ENCODE peak calls at places on chromosomes 11 and 22, in eight cellular contexts. One of them, this sample, is unnamed.

GRCh38 chr22:27493797-27494196 is 307.8 kb downstream of the MN1 start:
- DNase-seq in RWPE2: no peak
- DNase-seq in hepatocyte: no peak
- DNase-seq in choroid plexus epithelial cell: no peak
- DNase-seq in effector memory CD4-positive, alpha-beta T cell: no peak
- DNase-seq in adipocyte: no peak
- DNase-seq in CD4-positive, alpha-beta memory T cell: no peak
- DNase-seq in psoas muscle: no peak
- DNase-seq in this sample: no peak

GRCh38 chr11:95296621-95297025 is 65.6 kb upstream of the SESN3 start:
- DNase-seq in CD4-positive, alpha-beta memory T cell: no peak
- DNase-seq in psoas muscle: no peak
- DNase-seq in choroid plexus epithelial cell: no peak
- DNase-seq in effector memory CD4-positive, alpha-beta T cell: no peak
- DNase-seq in hepatocyte: no peak
- DNase-seq in adipocyte: no peak
- DNase-seq in RWPE2: no peak
- DNase-seq in this sample: no peak

GRCh38 chr11:18743900-18744514 is 18.0 kb upstream of the IGSF22 start:
- DNase-seq in adipocyte: no peak
- DNase-seq in choroid plexus epithelial cell: no peak
- DNase-seq in hepatocyte: no peak
- DNase-seq in effector memory CD4-positive, alpha-beta T cell: no peak
- DNase-seq in RWPE2: no peak
- DNase-seq in psoas muscle: no peak
- DNase-seq in CD4-positive, alpha-beta memory T cell: no peak
- DNase-seq in this sample: no peak

GRCh38 chr11:47532597-47533213 is 20.2 kb downstream of the CELF1 start:
- DNase-seq in effector memory CD4-positive, alpha-beta T cell: no peak
- DNase-seq in choroid plexus epithelial cell: peak; percentile 47
- DNase-seq in hepatocyte: no peak
- DNase-seq in psoas muscle: no peak
- DNase-seq in CD4-positive, alpha-beta memory T cell: no peak
- DNase-seq in adipocyte: peak; percentile 38
- DNase-seq in RWPE2: no peak
- DNase-seq in this sample: no peak

GRCh38 chr11:57279131-57279530 is 42.1 kb upstream of the APLNR start:
- DNase-seq in hepatocyte: no peak
- DNase-seq in CD4-positive, alpha-beta memory T cell: no peak
- DNase-seq in RWPE2: no peak
- DNase-seq in effector memory CD4-positive, alpha-beta T cell: no peak
- DNase-seq in psoas muscle: no peak
- DNase-seq in adipocyte: peak; percentile 89
- DNase-seq in choroid plexus epithelial cell: peak; percentile 73
- DNase-seq in this sample: no peak

GRCh38 chr11:126599498-126599897 is 244.0 kb downstream of the ST3GAL4 start:
- DNase-seq in CD4-positive, alpha-beta memory T cell: no peak
- DNase-seq in adipocyte: no peak
- DNase-seq in RWPE2: no peak
- DNase-seq in hepatocyte: no peak
- DNase-seq in psoas muscle: no peak
- DNase-seq in choroid plexus epithelial cell: no peak
- DNase-seq in effector memory CD4-positive, alpha-beta T cell: no peak
- DNase-seq in this sample: no peak

GRCh38 chr11:116792869-116793475 is 1.3 kb upstream of the APOA5 start:
- DNase-seq in psoas muscle: no peak
- DNase-seq in adipocyte: peak; percentile 30
- DNase-seq in RWPE2: no peak
- DNase-seq in CD4-positive, alpha-beta memory T cell: no peak
- DNase-seq in choroid plexus epithelial cell: peak; percentile 20
- DNase-seq in hepatocyte: no peak
- DNase-seq in effector memory CD4-positive, alpha-beta T cell: no peak
- DNase-seq in this sample: no peak

GRCh38 chr22:18085188-18085587 is 7.4 kb downstream of the PEX26 start:
- DNase-seq in hepatocyte: peak; percentile 74
- DNase-seq in psoas muscle: no peak
- DNase-seq in choroid plexus epithelial cell: peak; percentile 34
- DNase-seq in CD4-positive, alpha-beta memory T cell: no peak
- DNase-seq in RWPE2: no peak
- DNase-seq in effector memory CD4-positive, alpha-beta T cell: no peak
- DNase-seq in adipocyte: no peak
- DNase-seq in this sample: no peak

GRCh38 chr11:85930879-85931366 is 75.7 kb downstream of the CCDC83 start:
- DNase-seq in psoas muscle: no peak
- DNase-seq in adipocyte: no peak
- DNase-seq in hepatocyte: peak; percentile 41
- DNase-seq in effector memory CD4-positive, alpha-beta T cell: no peak
- DNase-seq in CD4-positive, alpha-beta memory T cell: no peak
- DNase-seq in choroid plexus epithelial cell: no peak
- DNase-seq in RWPE2: no peak
- DNase-seq in this sample: no peak

GRCh38 chr11:25981998-25982397 is 349.9 kb upstream of the ANO3 start:
- DNase-seq in adipocyte: peak; percentile 88
- DNase-seq in psoas muscle: no peak
- DNase-seq in hepatocyte: peak; percentile 66
- DNase-seq in RWPE2: no peak
- DNase-seq in effector memory CD4-positive, alpha-beta T cell: no peak
- DNase-seq in choroid plexus epithelial cell: peak; percentile 89
- DNase-seq in CD4-positive, alpha-beta memory T cell: no peak
- DNase-seq in this sample: no peak

GRCh38 chr22:34688825-34689224 is 377.1 kb upstream of the ISX start:
- DNase-seq in choroid plexus epithelial cell: no peak
- DNase-seq in RWPE2: no peak
- DNase-seq in effector memory CD4-positive, alpha-beta T cell: no peak
- DNase-seq in adipocyte: no peak
- DNase-seq in hepatocyte: no peak
- DNase-seq in psoas muscle: no peak
- DNase-seq in CD4-positive, alpha-beta memory T cell: no peak
- DNase-seq in this sample: no peak

GRCh38 chr11:69401715-69402114 is 79.7 kb upstream of the LINC01488 start:
- DNase-seq in effector memory CD4-positive, alpha-beta T cell: no peak
- DNase-seq in RWPE2: no peak
- DNase-seq in hepatocyte: no peak
- DNase-seq in choroid plexus epithelial cell: no peak
- DNase-seq in psoas muscle: no peak
- DNase-seq in adipocyte: no peak
- DNase-seq in CD4-positive, alpha-beta memory T cell: no peak
- DNase-seq in this sample: no peak

GRCh38 chr11:12537778-12538401 is 136.3 kb upstream of the TEAD1 start:
- DNase-seq in RWPE2: no peak
- DNase-seq in psoas muscle: peak; percentile 63
- DNase-seq in choroid plexus epithelial cell: peak; percentile 39
- DNase-seq in adipocyte: no peak
- DNase-seq in effector memory CD4-positive, alpha-beta T cell: no peak
- DNase-seq in hepatocyte: no peak
- DNase-seq in CD4-positive, alpha-beta memory T cell: no peak
- DNase-seq in this sample: no peak

GRCh38 chr11:105827906-105828305 is 194.1 kb downstream of the MSANTD4 start:
- DNase-seq in CD4-positive, alpha-beta memory T cell: no peak
- DNase-seq in effector memory CD4-positive, alpha-beta T cell: no peak
- DNase-seq in adipocyte: no peak
- DNase-seq in hepatocyte: no peak
- DNase-seq in RWPE2: no peak
- DNase-seq in psoas muscle: no peak
- DNase-seq in choroid plexus epithelial cell: no peak
- DNase-seq in this sample: no peak

GRCh38 chr11:120147094-120147949 is 9.4 kb upstream of the TRIM29 start:
- DNase-seq in psoas muscle: no peak
- DNase-seq in adipocyte: no peak
- DNase-seq in CD4-positive, alpha-beta memory T cell: no peak
- DNase-seq in RWPE2: no peak
- DNase-seq in choroid plexus epithelial cell: no peak
- DNase-seq in hepatocyte: peak; percentile 5
- DNase-seq in effector memory CD4-positive, alpha-beta T cell: no peak
- DNase-seq in this sample: no peak

GRCh38 chr11:12838463-12839120 is 164.4 kb downstream of the TEAD1 start:
- DNase-seq in adipocyte: no peak
- DNase-seq in psoas muscle: no peak
- DNase-seq in hepatocyte: no peak
- DNase-seq in CD4-positive, alpha-beta memory T cell: no peak
- DNase-seq in RWPE2: no peak
- DNase-seq in choroid plexus epithelial cell: no peak
- DNase-seq in effector memory CD4-positive, alpha-beta T cell: no peak
- DNase-seq in this sample: no peak

GRCh38 chr11:35655856-35656255 is 6.7 kb upstream of the TRIM44 start:
- DNase-seq in choroid plexus epithelial cell: no peak
- DNase-seq in hepatocyte: no peak
- DNase-seq in adipocyte: no peak
- DNase-seq in psoas muscle: no peak
- DNase-seq in effector memory CD4-positive, alpha-beta T cell: no peak
- DNase-seq in CD4-positive, alpha-beta memory T cell: no peak
- DNase-seq in RWPE2: no peak
- DNase-seq in this sample: no peak

GRCh38 chr11:10454902-10455631 is at the start of gene AMPD3:
- DNase-seq in RWPE2: peak; percentile 83
- DNase-seq in adipocyte: peak; percentile 79
- DNase-seq in choroid plexus epithelial cell: peak; percentile 97
- DNase-seq in psoas muscle: peak; percentile 88
- DNase-seq in effector memory CD4-positive, alpha-beta T cell: no peak
- DNase-seq in hepatocyte: peak; percentile 81
- DNase-seq in CD4-positive, alpha-beta memory T cell: no peak
- DNase-seq in this sample: no peak

GRCh38 chr11:10456519-10456918 is 1.5 kb downstream of the AMPD3 start:
- DNase-seq in RWPE2: no peak
- DNase-seq in psoas muscle: no peak
- DNase-seq in adipocyte: no peak
- DNase-seq in choroid plexus epithelial cell: peak; percentile 31
- DNase-seq in CD4-positive, alpha-beta memory T cell: no peak
- DNase-seq in effector memory CD4-positive, alpha-beta T cell: no peak
- DNase-seq in hepatocyte: no peak
- DNase-seq in this sample: peak; percentile 38

GRCh38 chr11:10455637-10456487 is 798 bp downstream of the AMPD3 start:
- DNase-seq in psoas muscle: peak; percentile 80
- DNase-seq in hepatocyte: peak; percentile 79
- DNase-seq in adipocyte: peak; percentile 80
- DNase-seq in choroid plexus epithelial cell: peak; percentile 80
- DNase-seq in effector memory CD4-positive, alpha-beta T cell: peak; percentile 74
- DNase-seq in CD4-positive, alpha-beta memory T cell: peak; percentile 75
- DNase-seq in RWPE2: no peak
- DNase-seq in this sample: peak; percentile 71

GRCh38 chr11:10453261-10453660 is 1.8 kb upstream of the AMPD3 start:
- DNase-seq in psoas muscle: no peak
- DNase-seq in CD4-positive, alpha-beta memory T cell: no peak
- DNase-seq in adipocyte: no peak
- DNase-seq in effector memory CD4-positive, alpha-beta T cell: no peak
- DNase-seq in choroid plexus epithelial cell: no peak
- DNase-seq in RWPE2: no peak
- DNase-seq in hepatocyte: no peak
- DNase-seq in this sample: no peak

DNA sequence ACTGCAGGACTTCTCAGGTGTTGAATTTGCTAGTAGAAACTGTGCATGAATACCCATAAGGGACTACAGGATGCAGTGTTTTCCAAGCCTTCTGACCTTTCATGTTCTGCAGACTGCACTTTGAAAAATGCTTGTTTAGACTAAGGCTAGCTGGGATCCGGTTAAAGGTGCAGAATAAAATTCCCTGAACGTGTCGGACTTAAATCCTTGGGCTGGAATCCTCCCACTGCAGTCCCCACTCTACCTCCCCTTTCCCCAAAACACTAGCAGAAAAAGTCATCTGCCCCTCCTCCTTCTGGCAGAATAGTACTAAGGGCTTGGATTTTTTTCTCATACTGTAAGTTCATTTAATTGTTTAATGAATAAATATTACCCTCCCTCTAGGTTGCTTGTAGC is 560 bp upstream of the AMPD3 start:
- DNase-seq in RWPE2: no peak
- DNase-seq in CD4-positive, alpha-beta memory T cell: no peak
- DNase-seq in adipocyte: no peak
- DNase-seq in effector memory CD4-positive, alpha-beta T cell: no peak
- DNase-seq in psoas muscle: no peak
- DNase-seq in choroid plexus epithelial cell: peak; percentile 23
- DNase-seq in hepatocyte: no peak
- DNase-seq in this sample: no peak
- H3K4me3 ChIP-seq in RWPE2: no peak overlapping the region
- H3K4me3 ChIP-seq in CD4-positive, alpha-beta memory T cell: no peak overlapping the region
- H3K4me3 ChIP-seq in adipocyte: no peak overlapping the region
- H3K4me3 ChIP-seq in effector memory CD4-positive, alpha-beta T cell: no peak overlapping the region
- H3K4me3 ChIP-seq in psoas muscle: peak overlapping the region; percentile 40
- H3K4me3 ChIP-seq in choroid plexus epithelial cell: no peak overlapping the region
- H3K4me3 ChIP-seq in hepatocyte: no peak overlapping the region
- H3K4me3 ChIP-seq in this sample: no peak overlapping the region

DNA sequence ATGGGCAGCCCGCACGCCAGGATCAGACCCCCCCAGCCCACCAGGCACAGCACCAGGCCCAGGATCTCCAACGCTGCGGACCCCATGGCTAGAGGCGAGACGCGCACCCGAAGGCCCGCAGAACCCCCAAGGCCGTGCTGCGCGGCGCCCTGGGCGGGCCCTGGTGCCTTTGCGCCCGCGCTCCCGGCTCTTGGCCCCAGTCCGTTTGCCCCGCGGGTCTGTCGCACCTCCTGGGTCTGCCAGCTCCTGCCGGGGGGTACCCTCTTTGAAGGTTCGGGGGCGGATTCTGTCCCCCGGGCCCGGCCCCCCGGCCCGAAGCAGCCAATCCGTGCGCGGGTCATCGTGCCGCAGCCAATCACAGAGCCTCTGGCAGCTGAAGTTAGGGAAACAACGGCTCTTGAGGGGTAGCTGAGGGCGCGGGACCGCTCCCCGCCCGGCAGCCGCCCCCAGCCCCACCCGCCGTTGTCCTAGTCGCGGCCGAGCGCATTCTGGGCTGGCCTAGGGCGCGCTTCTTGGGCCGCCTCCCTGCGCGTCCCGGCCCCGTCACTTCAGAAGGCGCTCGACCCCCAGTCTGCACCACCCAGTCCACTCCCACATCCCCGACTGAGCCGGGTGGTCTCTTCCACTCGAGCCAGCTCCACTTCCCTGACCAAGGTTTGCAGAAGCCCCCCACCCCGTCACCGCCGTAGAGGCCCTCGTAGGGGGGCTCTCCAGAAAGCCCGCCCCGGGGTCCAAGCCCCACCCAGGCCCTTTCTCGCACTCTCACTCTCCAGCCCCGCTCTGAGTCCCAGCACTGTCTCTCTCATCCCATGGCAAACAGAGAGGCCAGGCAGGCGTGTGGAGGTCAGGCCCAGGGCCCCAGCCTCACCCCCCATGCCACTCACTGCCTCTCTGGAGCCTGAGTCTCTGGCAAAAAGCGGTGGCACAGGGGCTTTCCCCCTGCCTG is at the start of gene CLDN5:
- DNase-seq in choroid plexus epithelial cell: peak; percentile 39
- DNase-seq in effector memory CD4-positive, alpha-beta T cell: no peak
- DNase-seq in CD4-positive, alpha-beta memory T cell: no peak
- DNase-seq in adipocyte: peak; percentile 23
- DNase-seq in psoas muscle: peak; percentile 74
- DNase-seq in hepatocyte: no peak
- DNase-seq in RWPE2: no peak
- DNase-seq in this sample: peak; percentile 53
- H3K4me3 ChIP-seq in choroid plexus epithelial cell: peak within 1 kb of the TSS; percentile 56
- H3K4me3 ChIP-seq in effector memory CD4-positive, alpha-beta T cell: peak within 1 kb of the TSS; percentile 42
- H3K4me3 ChIP-seq in CD4-positive, alpha-beta memory T cell: peak within 1 kb of the TSS; percentile 14
- H3K4me3 ChIP-seq in adipocyte: peak within 1 kb of the TSS; percentile 44
- H3K4me3 ChIP-seq in psoas muscle: peak within 1 kb of the TSS; percentile 64
- H3K4me3 ChIP-seq in hepatocyte: peak within 1 kb of the TSS; percentile 20
- H3K4me3 ChIP-seq in RWPE2: peak within 1 kb of the TSS; percentile 24
- H3K4me3 ChIP-seq in this sample: no peak within 1 kb of the TSS

GRCh38 chr22:30421695-30422480 is 3.7 kb upstream of the MTFP1 start:
- DNase-seq in RWPE2: no peak
- DNase-seq in effector memory CD4-positive, alpha-beta T cell: no peak
- DNase-seq in adipocyte: peak; percentile 29
- DNase-seq in CD4-positive, alpha-beta memory T cell: no peak
- DNase-seq in psoas muscle: no peak
- DNase-seq in choroid plexus epithelial cell: peak; percentile 28
- DNase-seq in hepatocyte: peak; percentile 70
- DNase-seq in this sample: no peak
- H3K4me3 ChIP-seq in RWPE2: no peak overlapping the region
- H3K4me3 ChIP-seq in effector memory CD4-positive, alpha-beta T cell: no peak overlapping the region
- H3K4me3 ChIP-seq in adipocyte: peak overlapping the region; percentile 83
- H3K4me3 ChIP-seq in CD4-positive, alpha-beta memory T cell: no peak overlapping the region
- H3K4me3 ChIP-seq in psoas muscle: peak overlapping the region; percentile 83
- H3K4me3 ChIP-seq in choroid plexus epithelial cell: no peak overlapping the region
- H3K4me3 ChIP-seq in hepatocyte: no peak overlapping the region
- H3K4me3 ChIP-seq in this sample: no peak overlapping the region

GRCh38 chr11:312092-312816 is 1.6 kb upstream of the IFITM1 start:
- DNase-seq in CD4-positive, alpha-beta memory T cell: no peak
- DNase-seq in effector memory CD4-positive, alpha-beta T cell: no peak
- DNase-seq in psoas muscle: peak; percentile 44
- DNase-seq in RWPE2: no peak
- DNase-seq in hepatocyte: no peak
- DNase-seq in adipocyte: no peak
- DNase-seq in choroid plexus epithelial cell: peak; percentile 29
- DNase-seq in this sample: no peak
- H3K4me3 ChIP-seq in CD4-positive, alpha-beta memory T cell: peak overlapping the region; percentile 91
- H3K4me3 ChIP-seq in effector memory CD4-positive, alpha-beta T cell: peak overlapping the region; percentile 87
- H3K4me3 ChIP-seq in psoas muscle: peak overlapping the region; percentile 67
- H3K4me3 ChIP-seq in RWPE2: no peak overlapping the region
- H3K4me3 ChIP-seq in hepatocyte: no peak overlapping the region
- H3K4me3 ChIP-seq in adipocyte: peak overlapping the region; percentile 52
- H3K4me3 ChIP-seq in choroid plexus epithelial cell: peak overlapping the region; percentile 6
- H3K4me3 ChIP-seq in this sample: peak overlapping the region; percentile 93